ENCODE peak calls at places on chromosomes 1 and 21, in seven cellular contexts. R is HCT116, I is HepG2, B is K562, E is H1, U is SK-N-SH, O is GM12878. N is an unnamed sample.

GRCh38 chr1:214717323-214717722 is 114.3 kb downstream of the CENPF start:
- DNase-seq in R (no peak), I (no peak), B (no peak), E (no peak), U (no peak), O (no peak), N (no peak)

GRCh38 chr1:37851782-37852210 is 7.6 kb downstream of the MTF1 start:
- DNase-seq in R (no peak), I (no peak), B (no peak), E (no peak), U (no peak), O (peak), N (no peak)

GRCh38 chr1:215833936-215834729 is 267.0 kb downstream of the KCTD3 start:
- DNase-seq in R (no peak), I (no peak), B (no peak), E (no peak), U (no peak), O (no peak), N (no peak)

GRCh38 chr1:177311111-177311510 is 140.4 kb downstream of the BRINP2 start:
- DNase-seq in R (no peak), I (no peak), B (no peak), E (no peak), U (no peak), O (no peak), N (no peak)

GRCh38 chr1:227944931-227945890 is 2.5 kb downstream of the WNT9A start:
- DNase-seq in R (no peak), I (no peak), B (no peak), E (no peak), U (peak), O (no peak), N (peak)

GRCh38 chr1:47684964-47685762 is 247.3 kb downstream of the FOXD2 start:
- DNase-seq in R (no peak), I (no peak), B (no peak), E (peak), U (peak), O (no peak), N (peak)

GRCh38 chr1:228725178-228725577 is 10.1 kb upstream of the RHOU start:
- DNase-seq in R (no peak), I (no peak), B (no peak), E (no peak), U (no peak), O (no peak), N (no peak)

GRCh38 chr21:20970691-20971090 is 27.5 kb upstream of the NCAM2 start:
- DNase-seq in R (no peak), I (no peak), B (no peak), E (no peak), U (no peak), O (no peak), N (no peak)

GRCh38 chr1:9410737-9411297 is 118.1 kb downstream of the SPSB1 start:
- DNase-seq in R (peak), I (peak), B (no peak), E (no peak), U (peak), O (peak), N (peak)

GRCh38 chr21:46636550-46637289 is 1.2 kb downstream of the PRMT2 start:
- DNase-seq in R (no peak), I (no peak), B (no peak), E (no peak), U (no peak), O (no peak), N (no peak)

GRCh38 chr1:233409540-233409939 is 82.0 kb downstream of the MAP3K21 start:
- DNase-seq in R (no peak), I (no peak), B (no peak), E (no peak), U (no peak), O (no peak), N (no peak)

GRCh38 chr1:155218854-155219591 is 10.5 kb downstream of the MTX1 start:
- DNase-seq in R (peak), I (no peak), B (peak), E (peak), U (peak), O (no peak), N (peak)

GRCh38 chr1:154353460-154353904 is 28.2 kb downstream of the ATP8B2 start:
- DNase-seq in R (peak), I (peak), B (peak), E (no peak), U (no peak), O (peak), N (no peak)

GRCh38 chr1:170704256-170704655 is 40.3 kb downstream of the PRRX1 start:
- DNase-seq in R (no peak), I (no peak), B (no peak), E (no peak), U (no peak), O (no peak), N (no peak)

GRCh38 chr1:148372731-148373130 is 110.4 kb downstream of the PPIAL4G start:
- DNase-seq in R (no peak), I (peak), B (no peak), E (no peak), U (no peak), O (no peak), N (no peak)

GRCh38 chr1:119276558-119276957 is 92.0 kb upstream of the HAO2 start:
- DNase-seq in R (no peak), I (no peak), B (no peak), E (no peak), U (no peak), O (no peak), N (no peak)

GRCh38 chr1:81414417-81415087 is 386.2 kb upstream of the ADGRL2 start:
- DNase-seq in R (peak), I (no peak), B (peak), E (peak), U (peak), O (peak), N (no peak)

GRCh38 chr1:116020668-116021272 is 44.5 kb downstream of the SLC22A15 start:
- DNase-seq in R (peak), I (peak), B (peak), E (peak), U (peak), O (no peak), N (peak)

GRCh38 chr1:187078916-187079315 is 250.2 kb downstream of the PLA2G4A start:
- DNase-seq in R (no peak), I (no peak), B (no peak), E (no peak), U (no peak), O (no peak), N (no peak)

GRCh38 chr1:180155202-180155682 is 573 bp downstream of the QSOX1 start:
- DNase-seq in R (no peak), I (no peak), B (peak), E (peak), U (no peak), O (no peak), N (no peak)

GRCh38 chr1:21855257-21856096 is 43.4 kb downstream of the LDLRAD2 start:
- DNase-seq in R (no peak), I (peak), B (no peak), E (no peak), U (no peak), O (no peak), N (no peak)

GRCh38 chr1:17277511-17278159 is 28.7 kb downstream of the PADI3 start:
- DNase-seq in R (no peak), I (no peak), B (no peak), E (no peak), U (no peak), O (no peak), N (no peak)

GRCh38 chr1:45979778-45980176 is 152.7 kb downstream of the PIK3R3 start:
- DNase-seq in R (no peak), I (no peak), B (no peak), E (no peak), U (no peak), O (no peak), N (no peak)

GRCh38 chr1:168499094-168500049 is 44.4 kb downstream of the XCL2 start:
- DNase-seq in R (no peak), I (no peak), B (no peak), E (no peak), U (no peak), O (no peak), N (no peak)

GRCh38 chr1:150144606-150145005 is 5.1 kb upstream of the PLEKHO1 start:
- DNase-seq in R (no peak), I (no peak), B (no peak), E (peak), U (no peak), O (no peak), N (no peak)

GRCh38 chr1:52306227-52307006 is 59.6 kb downstream of the CC2D1B start:
- DNase-seq in R (no peak), I (peak), B (no peak), E (no peak), U (no peak), O (no peak), N (peak)

GRCh38 chr1:23216771-23217420 is 406 bp downstream of the HTR1D start:
- DNase-seq in R (no peak), I (no peak), B (peak), E (peak), U (peak), O (no peak), N (no peak)

GRCh38 chr1:230915079-230915478 is 46.8 kb upstream of the C1orf198 start:
- DNase-seq in R (peak), I (no peak), B (no peak), E (no peak), U (no peak), O (no peak), N (no peak)

GRCh38 chr21:35503646-35504045 is 454.5 kb upstream of the RUNX1 start:
- DNase-seq in R (no peak), I (no peak), B (no peak), E (no peak), U (no peak), O (no peak), N (no peak)

DNA sequence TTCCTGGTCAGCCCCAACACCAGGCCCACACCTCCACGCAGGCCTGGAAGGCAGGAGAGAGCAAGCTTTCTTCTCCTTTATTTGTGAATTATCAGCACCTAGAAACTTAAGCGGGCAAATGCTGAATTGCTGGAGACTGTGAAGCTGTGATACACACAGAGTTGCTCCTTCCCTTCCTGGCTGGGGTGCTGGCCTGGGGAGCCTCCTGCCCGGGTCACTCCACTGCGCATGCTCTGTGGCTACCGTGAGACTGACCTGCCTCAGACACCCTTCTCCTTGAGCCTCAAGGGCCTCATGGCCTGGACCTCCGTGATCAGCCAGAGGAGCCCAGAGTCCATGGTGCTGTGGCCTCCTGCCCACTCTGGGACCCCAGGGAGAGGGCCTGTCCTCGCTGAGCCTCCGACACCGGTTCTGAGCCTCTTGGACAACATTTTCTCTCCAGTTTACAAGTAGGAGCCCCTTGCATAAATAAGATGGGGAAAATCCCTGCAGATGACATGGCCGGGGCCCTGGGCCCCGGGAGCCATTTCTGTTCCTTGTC is 18.0 kb downstream of the AGPAT3 start:
- DNase-seq in R (no peak), I (no peak), B (no peak), E (no peak), U (no peak), O (no peak), N (no peak)
- TF ChIP-seq JUND in R (no peak), I (no peak), B (no peak), E (no peak), U (no peak), O (no peak), N (no peak)

DNA sequence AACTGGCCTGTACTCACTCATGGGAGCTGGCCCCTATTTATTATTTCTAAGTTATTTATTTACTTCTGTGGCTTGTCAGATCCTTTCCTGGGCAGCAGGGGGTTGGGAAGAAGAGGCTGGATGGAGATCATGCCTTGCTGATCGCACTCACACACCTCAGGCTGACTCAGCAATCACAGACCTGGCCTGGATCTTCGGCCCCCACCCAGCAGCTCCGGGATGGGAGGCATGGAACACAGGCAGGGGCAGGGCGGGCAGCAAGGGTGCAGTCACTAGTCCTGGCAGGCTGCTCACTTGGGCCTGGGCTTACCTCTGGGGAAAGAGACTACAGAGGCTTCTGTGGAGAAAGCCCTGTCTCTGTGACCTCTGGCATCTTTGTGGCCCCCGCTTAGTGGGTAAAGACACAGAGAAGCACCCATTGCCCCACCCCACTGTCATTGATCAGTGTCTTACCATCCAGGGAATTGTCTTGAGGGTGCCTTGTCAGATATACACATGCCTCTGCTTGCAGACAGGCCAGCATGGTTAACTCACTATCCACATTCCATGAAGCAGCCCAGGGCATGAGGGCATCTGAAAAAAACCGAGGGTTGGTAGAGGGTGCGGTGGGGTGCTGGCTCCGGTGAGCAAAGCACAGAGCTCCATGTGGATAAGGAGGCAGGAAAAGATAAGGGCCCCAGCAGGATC is 3.7 kb downstream of the ARTN start:
- DNase-seq in R (no peak), I (no peak), B (no peak), E (no peak), U (no peak), O (no peak), N (no peak)
- TF ChIP-seq JUND in R (no peak), I (no peak), B (no peak), E (no peak), U (no peak), O (no peak), N (no peak)

GRCh38 chr1:3530931-3531818 is 76.7 kb downstream of the ARHGEF16 start:
- DNase-seq in R (peak), I (peak), B (peak), E (peak), U (peak), O (no peak), N (peak)

GRCh38 chr1:3531928-3532327 is 77.5 kb downstream of the ARHGEF16 start:
- DNase-seq in R (no peak), I (no peak), B (no peak), E (no peak), U (no peak), O (no peak), N (no peak)

GRCh38 chr1:3529099-3529729 is 74.7 kb downstream of the ARHGEF16 start:
- DNase-seq in R (no peak), I (no peak), B (no peak), E (no peak), U (no peak), O (no peak), N (peak)

GRCh38 chr1:3527774-3528173 is 73.3 kb downstream of the ARHGEF16 start:
- DNase-seq in R (no peak), I (no peak), B (no peak), E (no peak), U (no peak), O (no peak), N (no peak)

DNA sequence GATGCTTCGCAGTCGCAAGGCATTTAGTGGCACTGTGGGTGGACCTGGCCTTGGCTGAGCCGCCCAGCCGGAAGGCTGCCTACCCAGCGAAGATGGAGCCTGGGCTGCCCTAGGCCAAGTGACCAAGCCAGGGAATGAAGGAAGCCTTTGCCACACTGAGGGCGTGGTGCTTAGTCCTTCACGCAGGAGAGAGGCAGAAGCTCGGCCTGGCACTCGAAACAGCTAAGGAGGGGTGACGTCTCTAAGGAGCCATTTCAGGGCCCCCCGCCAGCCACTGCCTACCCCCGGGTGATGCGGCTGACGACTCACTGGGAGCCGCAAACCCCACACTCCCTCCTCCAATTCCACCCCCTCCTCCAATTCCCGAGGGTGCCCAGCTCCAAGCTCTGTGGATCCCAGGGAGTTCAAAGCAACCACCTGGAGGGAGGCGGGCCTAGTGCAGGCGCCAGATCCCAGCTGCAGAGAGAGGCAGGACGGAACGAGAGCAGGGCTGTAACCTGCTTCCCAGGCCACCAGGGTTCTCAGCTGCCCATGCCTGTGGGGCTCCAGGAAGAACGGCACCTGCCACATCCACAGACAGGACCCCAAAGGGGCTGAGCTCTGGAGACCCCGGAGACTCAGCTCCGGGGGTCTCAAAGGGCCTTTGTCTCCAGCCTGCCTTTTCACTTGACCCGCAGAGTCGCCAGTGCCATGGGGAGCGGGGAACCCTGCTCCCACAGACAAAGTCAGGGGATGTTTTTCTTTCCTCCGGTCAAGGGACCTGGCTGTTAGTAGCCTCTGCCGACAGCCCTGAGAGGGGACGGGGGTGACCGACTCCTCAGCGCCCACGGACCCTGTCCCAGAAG is 75.8 kb downstream of the ARHGEF16 start:
- DNase-seq in R (no peak), I (no peak), B (no peak), E (peak), U (no peak), O (no peak), N (peak)
- TF ChIP-seq JUND in R (no peak), I (no peak), B (no peak), E (no peak), U (no peak), O (no peak), N (no peak)

GRCh38 chr1:188489336-188490112 is 1660.8 kb downstream of the PLA2G4A start:
- DNase-seq in R (peak), I (no peak), B (no peak), E (no peak), U (no peak), O (no peak), N (peak)
- TF ChIP-seq JUND in R (peak), I (no peak), B (no peak), E (no peak), U (no peak), O (no peak), N (no peak)

GRCh38 chr1:59693431-59693830 is 121.3 kb upstream of the HOOK1 start:
- DNase-seq in R (no peak), I (no peak), B (no peak), E (no peak), U (no peak), O (no peak), N (no peak)
- TF ChIP-seq JUND in R (no peak), I (no peak), B (no peak), E (no peak), U (no peak), O (no peak), N (no peak)

DNA sequence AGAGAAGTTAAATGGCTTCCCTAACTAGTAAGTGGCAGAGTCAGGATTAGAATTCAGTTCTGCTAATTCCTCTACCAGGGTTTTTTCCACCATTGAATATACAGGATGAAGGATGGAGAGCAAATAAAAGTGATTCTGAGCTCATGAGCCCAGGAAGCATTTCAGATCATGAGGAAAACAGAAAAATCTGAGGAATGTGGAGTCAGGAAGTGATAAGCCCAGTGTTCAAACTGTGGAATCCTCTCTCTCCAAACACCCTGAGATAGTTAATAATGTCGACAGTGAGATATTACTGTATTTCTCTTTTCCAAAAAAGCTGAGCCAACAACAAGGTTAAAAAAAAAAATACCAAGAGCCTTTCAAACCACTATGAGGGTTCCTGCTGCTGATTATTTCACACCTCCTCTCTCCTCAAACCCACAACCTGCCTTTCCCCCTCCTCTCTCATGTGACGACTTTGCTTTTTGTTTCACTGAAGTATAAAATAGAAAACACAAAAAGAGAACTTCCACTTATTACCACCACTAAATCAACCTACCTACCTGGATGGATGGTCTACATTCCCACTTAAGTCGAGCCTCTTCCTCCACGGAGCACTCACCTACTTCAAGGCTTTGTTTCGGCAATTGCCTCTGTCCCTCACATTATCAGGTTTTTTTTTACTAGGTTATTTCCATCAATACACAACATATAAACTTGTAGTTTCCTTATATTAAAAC is 8.9 kb downstream of the SLAMF1 start:
- DNase-seq in R (no peak), I (peak), B (no peak), E (no peak), U (no peak), O (no peak), N (no peak)
- TF ChIP-seq JUND in R (no peak), I (no peak), B (no peak), E (no peak), U (no peak), O (no peak), N (no peak)

GRCh38 chr1:245234217-245235120 is 79.7 kb downstream of the KIF26B start:
- DNase-seq in R (no peak), I (no peak), B (no peak), E (peak), U (no peak), O (no peak), N (no peak)
- TF ChIP-seq JUND in R (no peak), I (no peak), B (no peak), E (no peak), U (no peak), O (no peak), N (no peak)